ENCODE peak calls at places on chromosomes 7 and 10, in seven cellular contexts. X is bronchial epithelial cell, K is prostate gland, T is lung, P is PC-9, D is tibial artery, Z is cardiac muscle cell. V is an unnamed sample.

GRCh38 chr10:106863549-106863948 is 301.0 kb downstream of the SORCS1 start:
- DNase-seq in X (no peak), K (no peak), T (no peak), P (no peak), D (no peak), Z (peak), V (no peak)

GRCh38 chr7:47198159-47198558 is 383.8 kb downstream of the TNS3 start:
- DNase-seq in X (no peak), K (no peak), T (no peak), P (no peak), D (no peak), Z (no peak), V (no peak)

GRCh38 chr7:11699666-11700065 is 132.3 kb downstream of the THSD7A start:
- DNase-seq in X (no peak), K (no peak), T (no peak), P (no peak), D (no peak), Z (no peak), V (no peak)

GRCh38 chr10:3741688-3742461 is 43.1 kb downstream of the KLF6 start:
- DNase-seq in X (no peak), K (no peak), T (no peak), P (no peak), D (no peak), Z (no peak), V (no peak)

GRCh38 chr7:155692317-155692716 is 47.9 kb downstream of the RBM33 start:
- DNase-seq in X (no peak), K (no peak), T (no peak), P (no peak), D (no peak), Z (no peak), V (no peak)

GRCh38 chr10:98456043-98456570 is 9.4 kb upstream of the HPS1 start:
- DNase-seq in X (no peak), K (no peak), T (no peak), P (no peak), D (no peak), Z (no peak), V (no peak)

GRCh38 chr10:49090696-49091338 is 24.5 kb downstream of the VSTM4 start:
- DNase-seq in X (no peak), K (no peak), T (peak), P (no peak), D (no peak), Z (no peak), V (no peak)

GRCh38 chr10:71996598-71997371 is 32.6 kb downstream of the CHST3 start:
- DNase-seq in X (no peak), K (no peak), T (no peak), P (no peak), D (no peak), Z (no peak), V (no peak)

GRCh38 chr7:50655490-50655889 is 90.3 kb upstream of the DDC start:
- DNase-seq in X (no peak), K (no peak), T (no peak), P (no peak), D (peak), Z (no peak), V (no peak)

GRCh38 chr7:100719523-100720319 is 547 bp upstream of the EPO start:
- DNase-seq in X (peak), K (no peak), T (no peak), P (peak), D (no peak), Z (no peak), V (no peak)

GRCh38 chr7:77995717-77996116 is 197.1 kb downstream of the PHTF2 start:
- DNase-seq in X (no peak), K (no peak), T (no peak), P (no peak), D (no peak), Z (peak), V (no peak)

GRCh38 chr7:43952028-43952427 is 25.8 kb downstream of the UBE2D4 start:
- DNase-seq in X (no peak), K (no peak), T (no peak), P (no peak), D (no peak), Z (no peak), V (no peak)

GRCh38 chr7:43956022-43956421 is 29.8 kb downstream of the UBE2D4 start:
- DNase-seq in X (no peak), K (no peak), T (no peak), P (no peak), D (peak), Z (no peak), V (no peak)

GRCh38 chr7:43953071-43953470 is 26.8 kb downstream of the UBE2D4 start:
- DNase-seq in X (no peak), K (no peak), T (no peak), P (no peak), D (peak), Z (no peak), V (no peak)

DNA sequence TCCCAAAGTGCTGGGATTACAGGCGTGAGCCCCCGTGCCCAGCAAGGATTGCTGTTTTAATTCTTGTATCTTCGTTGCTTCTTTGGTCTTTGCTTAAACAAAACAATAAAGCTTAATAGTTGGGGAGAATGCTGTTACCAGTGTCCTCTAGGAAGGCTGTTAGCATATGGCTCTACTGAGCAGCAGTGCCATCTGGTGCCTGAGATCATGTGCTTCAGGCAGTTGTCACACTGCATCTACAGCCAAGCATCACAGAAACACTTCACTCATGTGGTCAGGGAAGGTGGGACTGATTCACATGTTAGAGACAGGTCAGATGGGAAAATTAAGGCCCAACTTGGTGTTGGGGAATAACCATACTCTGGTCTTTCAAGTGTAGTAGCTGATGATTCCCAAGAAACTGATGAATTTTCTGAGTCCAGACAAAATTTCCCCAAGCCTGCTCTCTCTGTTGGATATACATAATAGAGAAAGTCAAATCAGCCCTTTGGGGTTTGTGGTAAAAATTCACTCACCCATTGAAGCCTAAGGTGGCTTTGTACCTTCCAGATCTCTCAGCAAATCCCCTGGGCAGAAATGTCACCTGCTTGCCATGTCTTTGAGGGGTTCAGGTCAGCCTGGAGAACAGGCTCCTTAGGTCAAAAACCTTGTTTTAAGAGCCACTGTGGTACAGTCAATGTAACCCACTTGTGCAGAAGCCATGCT is 28.4 kb downstream of the UBE2D4 start:
- DNase-seq in X (peak), K (no peak), T (no peak), P (peak), D (peak), Z (peak), V (peak)
- TF ChIP-seq CTCF in X (peak), K (peak), T (no peak), P (peak), D (peak), Z (peak), V (peak)

GRCh38 chr10:61744469-61744868 is 81.7 kb downstream of the CABCOCO1 start:
- DNase-seq in X (no peak), K (no peak), T (no peak), P (no peak), D (no peak), Z (no peak), V (no peak)
- TF ChIP-seq CTCF in X (no peak), K (no peak), T (no peak), P (peak), D (no peak), Z (peak), V (peak)

DNA sequence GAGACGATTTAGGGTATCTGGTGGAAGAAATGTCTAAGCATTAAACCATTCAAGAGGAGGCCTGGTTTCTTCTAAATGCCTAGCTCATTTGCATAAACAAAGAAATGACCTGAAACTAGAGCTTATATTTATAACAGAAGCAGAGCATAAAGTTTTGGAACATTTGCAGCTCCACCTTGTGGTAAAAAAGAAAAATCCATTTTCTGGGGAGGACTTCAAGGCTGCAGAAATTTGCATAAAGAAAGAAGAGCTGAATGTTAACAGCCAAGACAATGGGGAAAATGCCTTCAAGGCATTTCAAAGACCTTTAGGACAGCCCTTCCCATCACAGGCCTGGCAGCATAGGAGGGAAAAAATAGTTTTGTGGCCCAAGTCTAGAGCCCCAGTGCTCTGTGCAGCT is 362.0 kb downstream of the ZNF248 start:
- DNase-seq in X (peak), K (no peak), T (no peak), P (no peak), D (no peak), Z (no peak), V (no peak)
- TF ChIP-seq CTCF in X (peak), K (no peak), T (no peak), P (peak), D (peak), Z (no peak), V (peak)

DNA sequence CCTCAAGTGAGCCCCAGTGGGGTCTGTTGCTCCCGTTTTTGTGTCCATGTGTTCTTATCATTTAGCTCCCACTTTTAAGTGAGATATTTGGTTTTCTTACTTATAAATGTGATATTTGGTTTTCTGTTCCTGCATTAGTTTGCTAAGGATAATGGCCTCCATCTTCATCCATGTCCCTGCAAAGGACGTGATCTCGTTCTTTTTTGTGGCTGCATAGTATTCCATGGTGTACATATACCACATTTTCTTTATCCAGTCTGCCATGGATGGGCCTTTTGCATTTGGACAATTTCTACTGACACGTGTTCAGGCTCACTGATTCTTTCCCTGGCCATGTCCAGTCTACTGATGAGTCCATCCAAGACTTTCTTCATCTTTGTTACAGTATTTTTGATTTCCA is 9.6 kb downstream of the SFXN2 start:
- DNase-seq in X (no peak), K (no peak), T (no peak), P (no peak), D (no peak), Z (no peak), V (no peak)
- TF ChIP-seq CTCF in X (no peak), K (no peak), T (no peak), P (no peak), D (no peak), Z (no peak), V (no peak)